ENCODE peak calls at places on chromosomes 6 and 20, in ten cellular contexts. L is activated naive CD4-positive, alpha-beta T cell treated with Interleukin-2 at 50 U/mL for 16 hours; B is A549; H is neuronal stem cell; O is amygdala; R is ACHN; W is cardiac muscle cell; I is D341Med; E is activated gamma-delta T cell treated with Interleukin-2 at 50 U/mL for 16 hours; K is HEK293T. G is an unnamed sample.

GRCh38 chr6:52027699-52028098 is 59.7 kb downstream of the PKHD1 start:
- DNase-seq in I (no peak), R (no peak), E (no peak), W (no peak), O (no peak), H (no peak), L (no peak), K (no peak), B (no peak), G (no peak)

GRCh38 chr6:147390909-147391536 is 117.5 kb upstream of the SAMD5 start:
- DNase-seq in K (peak), R (peak), W (peak), B (peak), E (no peak), H (peak), O (no peak), I (peak), L (no peak), G (no peak)

GRCh38 chr6:3751730-3752537 is 421 bp upstream of the PXDC1 start:
- DNase-seq in E (peak), R (peak), O (no peak), H (peak), K (peak), W (peak), B (peak), I (peak), L (peak), G (no peak)

GRCh38 chr20:33444797-33445560 is 1.4 kb upstream of the SNTA1 start:
- DNase-seq in W (peak), B (peak), K (no peak), E (peak), O (no peak), L (peak), R (peak), H (no peak), I (no peak), G (no peak)

GRCh38 chr6:143058987-143059386 is 1.7 kb upstream of the AIG1 start:
- DNase-seq in H (no peak), O (no peak), K (no peak), R (peak), W (no peak), I (no peak), B (peak), E (no peak), L (no peak), G (no peak)

GRCh38 chr6:297571-298232 is 5.4 kb downstream of the DUSP22 start:
- DNase-seq in L (no peak), E (no peak), H (no peak), R (no peak), O (no peak), W (no peak), K (no peak), I (no peak), B (no peak), G (no peak)

GRCh38 chr6:156589281-156589680 is 187.9 kb upstream of the ARID1B start:
- DNase-seq in O (no peak), B (no peak), E (no peak), R (peak), K (no peak), H (no peak), W (no peak), L (no peak), I (no peak), G (no peak)

GRCh38 chr6:1767481-1768246 is 157.9 kb downstream of the FOXC1 start:
- DNase-seq in K (no peak), W (peak), L (no peak), I (no peak), E (no peak), R (no peak), H (no peak), B (peak), O (no peak), G (no peak)

GRCh38 chr20:59078231-59078630 is 35.6 kb upstream of the PRELID3B start:
- DNase-seq in W (no peak), O (no peak), R (no peak), E (no peak), B (no peak), L (no peak), I (no peak), K (no peak), H (no peak), G (no peak)

GRCh38 chr6:13407709-13408695 is 79.4 kb downstream of the GFOD1 start:
- DNase-seq in R (peak), E (no peak), H (no peak), I (no peak), L (no peak), O (no peak), B (peak), K (no peak), W (no peak), G (no peak)

GRCh38 chr6:141169419-141169818 is 963.3 kb upstream of the GJE1 start:
- DNase-seq in I (no peak), H (no peak), K (no peak), B (peak), W (peak), O (no peak), R (peak), E (no peak), L (no peak), G (no peak)

GRCh38 chr6:84921891-84922290 is 157.5 kb upstream of the TBX18 start:
- DNase-seq in W (no peak), R (no peak), K (no peak), H (no peak), B (peak), O (no peak), L (no peak), I (no peak), E (no peak), G (no peak)

GRCh38 chr6:104462811-104463599 is 396.7 kb downstream of the HACE1 start:
- DNase-seq in K (no peak), W (no peak), R (no peak), B (peak), H (no peak), L (no peak), I (no peak), E (no peak), O (no peak), G (no peak)

GRCh38 chr6:114747995-114748625 is 405.3 kb upstream of the HS3ST5 start:
- DNase-seq in I (peak), H (peak), W (peak), R (peak), B (peak), O (no peak), E (no peak), L (no peak), K (peak), G (peak)

GRCh38 chr6:38771111-38771694 is 56.1 kb downstream of the DNAH8 start:
- DNase-seq in R (no peak), K (no peak), H (no peak), B (no peak), O (no peak), I (no peak), W (no peak), L (no peak), E (no peak), G (no peak)

GRCh38 chr6:52496609-52497008 is 76.5 kb downstream of the EFHC1 start:
- DNase-seq in W (no peak), O (no peak), E (no peak), B (no peak), R (no peak), I (no peak), K (no peak), L (no peak), H (no peak), G (no peak)

GRCh38 chr20:45339084-45339483 is 9.1 kb downstream of the SDC4 start:
- DNase-seq in I (no peak), K (no peak), O (no peak), E (no peak), B (no peak), H (no peak), L (no peak), W (no peak), R (no peak), G (no peak)

GRCh38 chr6:83192456-83192855 is 609 bp downstream of the PGM3 start:
- DNase-seq in K (no peak), L (no peak), H (no peak), I (no peak), W (no peak), E (no peak), B (no peak), O (no peak), R (no peak), G (no peak)

GRCh38 chr20:17460119-17460518 is 71.1 kb downstream of the BFSP1 start:
- DNase-seq in I (no peak), H (no peak), R (no peak), K (no peak), W (no peak), L (no peak), O (no peak), B (peak), E (no peak), G (no peak)

GRCh38 chr6:106199998-106200397 is 113.9 kb downstream of the PRDM1 start:
- DNase-seq in H (no peak), K (no peak), L (no peak), I (no peak), E (no peak), O (no peak), W (no peak), B (no peak), R (no peak), G (no peak)

GRCh38 chr6:118591897-118592296 is 43.8 kb downstream of the PLN start:
- DNase-seq in W (no peak), L (no peak), E (no peak), O (no peak), H (no peak), I (no peak), B (no peak), K (no peak), R (no peak), G (no peak)

GRCh38 chr20:40966103-40966502 is 62.5 kb upstream of the TOP1 start:
- DNase-seq in E (no peak), O (no peak), K (no peak), R (no peak), B (no peak), H (no peak), L (no peak), I (no peak), W (peak), G (no peak)

GRCh38 chr6:37317312-37318038 is 36.3 kb upstream of the RNF8 start:
- DNase-seq in R (no peak), B (no peak), O (no peak), W (no peak), L (no peak), H (no peak), E (no peak), K (no peak), I (no peak), G (no peak)

GRCh38 chr6:13194852-13195251 is 133.5 kb downstream of the TBC1D7 start:
- DNase-seq in K (peak), I (peak), W (peak), E (peak), O (no peak), H (no peak), R (peak), B (peak), L (no peak), G (no peak)

GRCh38 chr6:38307730-38308129 is 332.0 kb downstream of the BTBD9 start:
- DNase-seq in O (no peak), W (no peak), H (no peak), B (no peak), R (no peak), E (no peak), L (no peak), I (no peak), K (no peak), G (no peak)

GRCh38 chr6:140284871-140285270 is 910.4 kb upstream of the CITED2 start:
- DNase-seq in O (no peak), R (no peak), W (no peak), H (no peak), B (no peak), K (no peak), L (no peak), E (no peak), I (no peak), G (no peak)

GRCh38 chr20:5153612-5154542 is 27.1 kb downstream of the CDS2 start:
- DNase-seq in B (no peak), L (no peak), E (no peak), I (no peak), O (no peak), H (no peak), W (no peak), K (no peak), R (no peak), G (no peak)

GRCh38 chr6:112087916-112088315 is 525 bp downstream of the FAM229B start:
- DNase-seq in L (no peak), O (no peak), B (no peak), K (no peak), R (peak), I (no peak), H (peak), W (no peak), E (no peak), G (no peak)

GRCh38 chr20:57543754-57544153 is 17.2 kb upstream of the PCK1 start:
- DNase-seq in H (no peak), O (no peak), B (no peak), E (no peak), R (no peak), L (no peak), W (no peak), K (no peak), I (no peak), G (no peak)

G was measured in KG1.